ENCODE peak calls at places on chromosome 18, in nine cellular contexts. H is NCI-H460, V is endodermal cell, Q is NCI-H1436, B is Peyer's patch, Y is fibroblast of mammary gland, C is T-cell, I is activated gamma-delta T cell, X is globus pallidus. N is an unnamed sample.

GRCh38 chr18:76923485-76924085 is 101.2 kb downstream of the ZNF236 start:
- DNase-seq in I (no peak), B (no peak), H (peak), X (no peak), C (no peak), V (peak), Y (peak), Q (no peak), N (no peak)

GRCh38 chr18:9787716-9788115 is 79.6 kb downstream of the RAB31 start:
- DNase-seq in X (no peak), V (no peak), Y (peak), Q (no peak), C (no peak), B (no peak), H (no peak), I (no peak), N (peak)

GRCh38 chr18:48801728-48802542 is 148.8 kb downstream of the SMAD7 start:
- DNase-seq in B (peak), I (no peak), C (no peak), Q (no peak), V (peak), Y (no peak), X (no peak), H (no peak), N (no peak)

GRCh38 chr18:62603979-62604378 is 81.2 kb downstream of the ZCCHC2 start:
- DNase-seq in V (no peak), B (no peak), Y (no peak), H (no peak), I (no peak), Q (no peak), X (no peak), C (no peak), N (no peak)

GRCh38 chr18:46418657-46419260 is 238.3 kb downstream of the LOXHD1 start:
- DNase-seq in X (no peak), C (no peak), Y (no peak), B (no peak), H (no peak), I (no peak), V (peak), Q (no peak), N (no peak)

GRCh38 chr18:26133652-26134051 is at the start of gene PSMA8:
- DNase-seq in H (no peak), X (no peak), Y (no peak), Q (no peak), I (peak), V (peak), C (peak), B (no peak), N (no peak)

GRCh38 chr18:706438-706837 is 6.0 kb downstream of the ENOSF1 start:
- DNase-seq in H (no peak), Y (no peak), X (peak), I (no peak), B (no peak), V (no peak), C (no peak), Q (no peak), N (no peak)

GRCh38 chr18:8052237-8052701 is 485.2 kb downstream of the PTPRM start:
- DNase-seq in C (no peak), B (no peak), V (no peak), Y (peak), Q (no peak), X (no peak), I (no peak), H (no peak), N (no peak)

GRCh38 chr18:36214811-36215210 is 27.5 kb downstream of the MOCOS start:
- DNase-seq in V (no peak), B (no peak), X (no peak), I (no peak), C (no peak), Q (no peak), Y (no peak), H (no peak), N (no peak)

GRCh38 chr18:8868276-8868675 is 162.9 kb downstream of the MTCL1 start:
- DNase-seq in C (no peak), Q (no peak), H (no peak), V (peak), I (no peak), B (no peak), Y (no peak), X (no peak), N (no peak)

GRCh38 chr18:33951031-33951430 is 273.7 kb downstream of the NOL4 start:
- DNase-seq in I (no peak), B (no peak), X (no peak), Y (peak), V (no peak), C (no peak), H (no peak), Q (no peak), N (peak)

GRCh38 chr18:45993441-45993840 is 26.3 kb upstream of the EPG5 start:
- DNase-seq in V (no peak), C (no peak), Q (no peak), H (peak), X (no peak), Y (peak), B (no peak), I (no peak), N (peak)

GRCh38 chr18:12030667-12031066 is 49.4 kb downstream of the IMPA2 start:
- DNase-seq in C (no peak), X (no peak), Q (no peak), I (no peak), H (no peak), Y (no peak), V (no peak), B (no peak), N (no peak)

GRCh38 chr18:46374850-46375249 is 270.7 kb downstream of the HAUS1 start:
- DNase-seq in B (no peak), Q (no peak), I (no peak), Y (no peak), C (no peak), V (no peak), H (no peak), X (no peak), N (no peak)

GRCh38 chr18:29779096-29779495 is 1263.4 kb downstream of the DSC3 start:
- DNase-seq in H (no peak), C (no peak), X (no peak), B (no peak), V (no peak), Y (peak), I (no peak), Q (no peak), N (no peak)

GRCh38 chr18:73365018-73365417 is 497.2 kb upstream of the NETO1 start:
- DNase-seq in I (no peak), X (no peak), V (no peak), B (no peak), H (no peak), Q (no peak), Y (peak), C (no peak), N (peak)

GRCh38 chr18:23585007-23585871 is 1.1 kb downstream of the NPC1 start:
- DNase-seq in Q (peak), X (peak), Y (peak), I (no peak), H (no peak), C (no peak), B (no peak), V (peak), N (no peak)

GRCh38 chr18:27605107-27605834 is 420.2 kb upstream of the CHST9 start:
- DNase-seq in B (no peak), H (peak), Y (peak), C (no peak), I (no peak), V (peak), X (peak), Q (peak), N (peak)

N was measured in HS-5.